ENCODE peak calls at places on chromosomes 13 and 19, in four cellular contexts. One of them, this sample, is unnamed. For H3K36me3, the result is how much of the 10 kb centered on the place peaks cover.

GRCh38 chr19:1901940-1902404 is 3.2 kb upstream of the ADAT3 start:
- DNase-seq in upper lobe of right lung: no peak
- DNase-seq in CD4-positive, CD25-positive, alpha-beta regulatory T cell: no peak
- DNase-seq in left lung: peak
- DNase-seq in this sample: peak

GRCh38 chr13:48570225-48570828 is 37.4 kb upstream of the RCBTB2 start:
- DNase-seq in upper lobe of right lung: no peak
- DNase-seq in left lung: peak
- DNase-seq in CD4-positive, CD25-positive, alpha-beta regulatory T cell: no peak
- DNase-seq in this sample: no peak

GRCh38 chr19:22421797-22422196 is 349 bp downstream of the ZNF98 start:
- DNase-seq in left lung: no peak
- DNase-seq in upper lobe of right lung: no peak
- DNase-seq in CD4-positive, CD25-positive, alpha-beta regulatory T cell: no peak
- DNase-seq in this sample: no peak

GRCh38 chr13:114027046-114027760 is 53.3 kb upstream of the C13orf46 start:
- DNase-seq in CD4-positive, CD25-positive, alpha-beta regulatory T cell: no peak
- DNase-seq in left lung: no peak
- DNase-seq in upper lobe of right lung: no peak
- DNase-seq in this sample: peak

GRCh38 chr19:1657632-1658445 is 5.4 kb upstream of the TCF3 start:
- DNase-seq in CD4-positive, CD25-positive, alpha-beta regulatory T cell: no peak
- DNase-seq in upper lobe of right lung: peak
- DNase-seq in left lung: no peak
- DNase-seq in this sample: peak

GRCh38 chr13:95564091-95564490 is 11.6 kb downstream of the CLDN10 start:
- DNase-seq in CD4-positive, CD25-positive, alpha-beta regulatory T cell: no peak
- DNase-seq in upper lobe of right lung: no peak
- DNase-seq in left lung: no peak
- DNase-seq in this sample: no peak

GRCh38 chr13:30045916-30046704 is 195.7 kb upstream of the UBL3 start:
- DNase-seq in left lung: no peak
- DNase-seq in CD4-positive, CD25-positive, alpha-beta regulatory T cell: no peak
- DNase-seq in upper lobe of right lung: no peak
- DNase-seq in this sample: no peak

GRCh38 chr13:46896346-46897138 is at the start of gene HTR2A:
- DNase-seq in left lung: no peak
- DNase-seq in upper lobe of right lung: peak
- DNase-seq in CD4-positive, CD25-positive, alpha-beta regulatory T cell: no peak
- DNase-seq in this sample: no peak

GRCh38 chr13:37791699-37792098 is 77.9 kb downstream of the TRPC4 start:
- DNase-seq in left lung: no peak
- DNase-seq in CD4-positive, CD25-positive, alpha-beta regulatory T cell: no peak
- DNase-seq in upper lobe of right lung: no peak
- DNase-seq in this sample: no peak

GRCh38 chr13:42215578-42216421 is 56.2 kb upstream of the AKAP11 start:
- DNase-seq in upper lobe of right lung: no peak
- DNase-seq in CD4-positive, CD25-positive, alpha-beta regulatory T cell: peak
- DNase-seq in left lung: no peak
- DNase-seq in this sample: no peak

GRCh38 chr19:47729468-47729798 is 15.9 kb upstream of the NOP53 start:
- DNase-seq in upper lobe of right lung: peak
- DNase-seq in CD4-positive, CD25-positive, alpha-beta regulatory T cell: no peak
- DNase-seq in left lung: peak
- DNase-seq in this sample: no peak

GRCh38 chr19:45591004-45591637 is 6.5 kb upstream of the OPA3 start:
- DNase-seq in left lung: peak
- DNase-seq in CD4-positive, CD25-positive, alpha-beta regulatory T cell: peak
- DNase-seq in upper lobe of right lung: peak
- DNase-seq in this sample: peak

GRCh38 chr19:54138777-54139256 is 1.3 kb downstream of the CNOT3 start:
- DNase-seq in left lung: no peak
- DNase-seq in CD4-positive, CD25-positive, alpha-beta regulatory T cell: no peak
- DNase-seq in upper lobe of right lung: no peak
- DNase-seq in this sample: no peak

GRCh38 chr13:50195045-50195444 is 179.8 kb downstream of the KCNRG start:
- DNase-seq in CD4-positive, CD25-positive, alpha-beta regulatory T cell: no peak
- DNase-seq in upper lobe of right lung: no peak
- DNase-seq in left lung: no peak
- DNase-seq in this sample: no peak

GRCh38 chr19:5587071-5587455 is 19.3 kb upstream of the TINCR start:
- DNase-seq in upper lobe of right lung: no peak
- DNase-seq in CD4-positive, CD25-positive, alpha-beta regulatory T cell: no peak
- DNase-seq in left lung: no peak
- DNase-seq in this sample: no peak

GRCh38 chr13:71210861-71211260 is 656.1 kb downstream of the DACH1 start:
- DNase-seq in CD4-positive, CD25-positive, alpha-beta regulatory T cell: no peak
- DNase-seq in left lung: no peak
- DNase-seq in upper lobe of right lung: no peak
- DNase-seq in this sample: no peak

GRCh38 chr13:44237276-44237767 is 136.3 kb upstream of the SERP2 start:
- DNase-seq in upper lobe of right lung: no peak
- DNase-seq in CD4-positive, CD25-positive, alpha-beta regulatory T cell: peak
- DNase-seq in left lung: peak
- DNase-seq in this sample: no peak

GRCh38 chr19:14459703-14460102 is 15.5 kb downstream of the PTGER1 start:
- DNase-seq in left lung: no peak
- DNase-seq in upper lobe of right lung: no peak
- DNase-seq in CD4-positive, CD25-positive, alpha-beta regulatory T cell: no peak
- DNase-seq in this sample: no peak

GRCh38 chr19:14463747-14464146 is 11.4 kb downstream of the PTGER1 start:
- DNase-seq in CD4-positive, CD25-positive, alpha-beta regulatory T cell: no peak
- DNase-seq in left lung: no peak
- DNase-seq in upper lobe of right lung: no peak
- DNase-seq in this sample: no peak

GRCh38 chr19:14460935-14461334 is 14.2 kb downstream of the PTGER1 start:
- DNase-seq in CD4-positive, CD25-positive, alpha-beta regulatory T cell: no peak
- DNase-seq in upper lobe of right lung: no peak
- DNase-seq in left lung: no peak
- DNase-seq in this sample: no peak
- H3K36me3 ChIP-seq in CD4-positive, CD25-positive, alpha-beta regulatory T cell: half or more
- H3K36me3 ChIP-seq in upper lobe of right lung: half or more
- H3K36me3 ChIP-seq in left lung: under half
- H3K36me3 ChIP-seq in this sample: under half

DNA sequence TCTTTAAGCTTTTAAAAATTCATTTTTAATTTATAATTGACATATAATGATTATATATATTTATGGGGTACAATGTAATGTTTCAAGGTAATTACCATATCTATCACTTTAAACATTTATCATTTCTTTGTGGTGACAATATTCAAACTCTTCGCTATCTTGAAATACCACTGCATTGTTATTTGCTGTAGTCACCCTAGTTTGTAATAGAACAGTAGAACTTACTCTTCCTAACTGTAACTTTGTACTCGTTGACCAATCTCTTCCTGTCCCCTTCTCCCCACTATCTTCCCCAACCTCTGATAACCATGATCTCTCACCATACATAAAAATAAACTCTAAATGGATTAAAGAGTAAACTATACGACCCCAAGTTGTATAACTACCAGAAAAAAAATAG is 20.4 kb downstream of the COG6 start:
- DNase-seq in CD4-positive, CD25-positive, alpha-beta regulatory T cell: no peak
- DNase-seq in upper lobe of right lung: no peak
- DNase-seq in left lung: no peak
- DNase-seq in this sample: no peak
- H3K27ac ChIP-seq in CD4-positive, CD25-positive, alpha-beta regulatory T cell: no peak
- H3K27ac ChIP-seq in upper lobe of right lung: no peak
- H3K27ac ChIP-seq in left lung: no peak
- H3K27ac ChIP-seq in this sample: no peak

DNA sequence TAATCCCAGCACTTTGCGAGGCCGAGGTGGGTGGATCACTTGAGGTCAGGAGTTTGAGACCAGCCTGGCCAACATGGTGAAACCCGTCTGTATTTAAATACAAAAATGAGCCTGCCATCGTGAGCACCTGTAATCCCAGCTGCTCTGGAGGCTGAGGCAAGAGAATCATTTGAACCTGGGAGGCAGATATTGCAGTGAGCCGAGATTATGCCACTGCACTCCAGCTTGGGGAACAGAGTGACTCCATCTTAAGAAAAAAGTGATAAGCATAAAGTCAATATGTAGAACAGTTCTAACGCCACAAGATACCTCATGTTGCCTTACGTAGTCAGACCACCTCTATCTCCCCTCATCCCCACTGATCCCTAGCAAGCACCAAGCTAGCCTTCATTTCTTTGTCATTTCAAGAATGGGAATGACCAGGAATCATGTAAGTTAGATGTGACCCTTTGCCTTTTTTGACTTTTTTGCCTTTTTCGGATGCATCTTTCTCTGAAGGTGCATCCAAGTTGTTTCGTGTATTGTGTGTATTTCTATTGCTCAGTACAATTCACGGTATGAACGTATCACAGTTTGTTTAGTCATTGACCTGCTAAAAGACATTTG is 6.4 kb downstream of the RPL21 start:
- DNase-seq in upper lobe of right lung: no peak
- DNase-seq in CD4-positive, CD25-positive, alpha-beta regulatory T cell: no peak
- DNase-seq in left lung: no peak
- DNase-seq in this sample: no peak
- H3K36me3 ChIP-seq in upper lobe of right lung: half or more
- H3K36me3 ChIP-seq in CD4-positive, CD25-positive, alpha-beta regulatory T cell: half or more
- H3K36me3 ChIP-seq in left lung: under half
- H3K36me3 ChIP-seq in this sample: under half

GRCh38 chr19:49802836-49803528 is 10.1 kb downstream of the FUZ start:
- DNase-seq in CD4-positive, CD25-positive, alpha-beta regulatory T cell: no peak
- DNase-seq in left lung: no peak
- DNase-seq in upper lobe of right lung: no peak
- DNase-seq in this sample: no peak

GRCh38 chr19:49801966-49802661 is 11.0 kb downstream of the FUZ start:
- DNase-seq in left lung: peak
- DNase-seq in upper lobe of right lung: no peak
- DNase-seq in CD4-positive, CD25-positive, alpha-beta regulatory T cell: no peak
- DNase-seq in this sample: no peak

GRCh38 chr19:49799798-49800376 is 13.2 kb downstream of the FUZ start:
- DNase-seq in upper lobe of right lung: no peak
- DNase-seq in CD4-positive, CD25-positive, alpha-beta regulatory T cell: no peak
- DNase-seq in left lung: no peak
- DNase-seq in this sample: no peak

GRCh38 chr19:49800771-49801170 is 12.3 kb downstream of the FUZ start:
- DNase-seq in left lung: no peak
- DNase-seq in CD4-positive, CD25-positive, alpha-beta regulatory T cell: no peak
- DNase-seq in upper lobe of right lung: no peak
- DNase-seq in this sample: no peak

GRCh38 chr19:49801401-49801888 is 11.6 kb downstream of the FUZ start:
- DNase-seq in CD4-positive, CD25-positive, alpha-beta regulatory T cell: no peak
- DNase-seq in upper lobe of right lung: no peak
- DNase-seq in left lung: no peak
- DNase-seq in this sample: no peak
- H3K27ac ChIP-seq in CD4-positive, CD25-positive, alpha-beta regulatory T cell: no peak
- H3K27ac ChIP-seq in upper lobe of right lung: no peak
- H3K27ac ChIP-seq in left lung: no peak
- H3K27ac ChIP-seq in this sample: no peak

DNA sequence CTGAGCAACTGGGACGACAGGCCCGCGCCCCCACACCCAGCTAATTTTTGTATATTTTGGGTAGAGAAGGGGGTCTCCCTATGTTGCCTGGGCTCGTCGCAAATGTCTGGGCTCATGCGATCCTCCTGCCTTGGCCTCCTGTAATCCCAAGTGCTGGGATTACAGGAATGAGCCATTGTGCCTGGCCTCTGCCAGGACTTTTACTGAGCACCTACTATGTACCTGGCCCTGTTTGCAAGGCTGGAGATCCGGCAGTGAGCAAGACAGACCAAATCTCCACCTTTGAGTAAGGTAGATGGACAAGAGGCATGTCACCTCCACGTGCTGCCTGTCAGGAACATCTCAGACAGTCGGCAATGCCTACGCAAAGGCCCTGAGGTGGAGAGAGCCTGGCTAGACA is 6.9 kb downstream of the FKBP8 start:
- DNase-seq in upper lobe of right lung: no peak
- DNase-seq in CD4-positive, CD25-positive, alpha-beta regulatory T cell: no peak
- DNase-seq in left lung: no peak
- DNase-seq in this sample: no peak
- H3K36me3 ChIP-seq in upper lobe of right lung: half or more
- H3K36me3 ChIP-seq in CD4-positive, CD25-positive, alpha-beta regulatory T cell: half or more
- H3K36me3 ChIP-seq in left lung: under half
- H3K36me3 ChIP-seq in this sample: under half

DNA sequence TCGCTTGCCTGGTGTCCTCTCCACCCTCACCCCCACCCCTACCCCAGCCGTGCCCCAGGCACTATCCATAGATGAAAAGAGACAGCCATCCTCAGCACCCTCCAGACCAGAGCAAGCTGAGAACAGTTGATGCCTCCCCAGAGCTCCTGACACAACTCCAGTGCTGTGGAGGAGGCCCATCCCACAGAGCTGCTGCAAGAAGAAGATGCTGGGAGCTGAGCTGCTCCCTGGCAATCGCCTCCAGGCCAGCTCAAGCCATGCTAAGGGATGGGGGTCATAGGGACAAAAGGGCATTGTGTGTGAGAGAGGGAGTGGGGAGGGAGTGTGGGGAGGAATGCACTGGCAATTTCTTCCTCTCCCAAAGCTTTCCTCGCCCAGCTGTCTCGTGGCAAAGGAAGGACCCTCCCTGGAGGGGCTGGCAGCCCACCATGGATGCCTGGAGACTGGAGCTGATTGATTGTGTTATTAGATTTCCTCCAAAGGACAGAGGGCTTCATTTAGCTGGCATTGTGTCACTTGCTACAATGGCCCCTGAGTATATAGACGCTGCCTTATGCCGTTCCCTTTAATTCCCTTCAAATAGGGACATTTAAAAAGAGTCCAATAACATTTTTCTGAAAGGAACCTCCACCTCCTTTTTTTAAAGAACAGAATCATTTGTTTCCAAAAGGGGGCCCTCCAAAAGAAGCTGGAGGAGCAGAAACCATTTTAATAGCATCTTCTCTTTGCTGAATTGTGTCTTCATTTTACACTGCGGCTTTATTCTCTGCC is 476.4 kb downstream of the FOXO1 start:
- DNase-seq in CD4-positive, CD25-positive, alpha-beta regulatory T cell: no peak
- DNase-seq in upper lobe of right lung: no peak
- DNase-seq in left lung: no peak
- DNase-seq in this sample: no peak
- H3K27ac ChIP-seq in CD4-positive, CD25-positive, alpha-beta regulatory T cell: peak
- H3K27ac ChIP-seq in upper lobe of right lung: peak
- H3K27ac ChIP-seq in left lung: peak
- H3K27ac ChIP-seq in this sample: peak

GRCh38 chr19:49835562-49835961 is 15.4 kb upstream of the PTOV1 start:
- DNase-seq in left lung: no peak
- DNase-seq in CD4-positive, CD25-positive, alpha-beta regulatory T cell: no peak
- DNase-seq in upper lobe of right lung: no peak
- DNase-seq in this sample: peak

GRCh38 chr19:49837009-49837310 is 14.0 kb upstream of the PTOV1 start:
- DNase-seq in upper lobe of right lung: no peak
- DNase-seq in CD4-positive, CD25-positive, alpha-beta regulatory T cell: no peak
- DNase-seq in left lung: no peak
- DNase-seq in this sample: no peak

GRCh38 chr19:49838816-49839588 is 12.0 kb upstream of the PTOV1 start:
- DNase-seq in upper lobe of right lung: no peak
- DNase-seq in left lung: no peak
- DNase-seq in CD4-positive, CD25-positive, alpha-beta regulatory T cell: no peak
- DNase-seq in this sample: no peak

GRCh38 chr19:49837425-49837824 is 13.5 kb upstream of the PTOV1 start:
- DNase-seq in CD4-positive, CD25-positive, alpha-beta regulatory T cell: no peak
- DNase-seq in upper lobe of right lung: no peak
- DNase-seq in left lung: no peak
- DNase-seq in this sample: no peak

GRCh38 chr19:49836176-49837008 is 14.6 kb upstream of the PTOV1 start:
- DNase-seq in upper lobe of right lung: no peak
- DNase-seq in CD4-positive, CD25-positive, alpha-beta regulatory T cell: no peak
- DNase-seq in left lung: no peak
- DNase-seq in this sample: no peak
- H3K36me3 ChIP-seq in upper lobe of right lung: half or more
- H3K36me3 ChIP-seq in CD4-positive, CD25-positive, alpha-beta regulatory T cell: half or more
- H3K36me3 ChIP-seq in left lung: under half
- H3K36me3 ChIP-seq in this sample: under half

GRCh38 chr13:98925949-98926348 is 51.9 kb downstream of the DOCK9 start:
- DNase-seq in left lung: no peak
- DNase-seq in upper lobe of right lung: no peak
- DNase-seq in CD4-positive, CD25-positive, alpha-beta regulatory T cell: no peak
- DNase-seq in this sample: no peak
- H3K27ac ChIP-seq in left lung: no peak
- H3K27ac ChIP-seq in upper lobe of right lung: no peak
- H3K27ac ChIP-seq in CD4-positive, CD25-positive, alpha-beta regulatory T cell: no peak
- H3K27ac ChIP-seq in this sample: no peak